ENCODE peak calls at places on chromosomes 12 and 14, in five cellular contexts. One of them, this sample, is unnamed.

GRCh38 chr12:122864894-122865253 is 29.6 kb downstream of the HIP1R start:
- DNase-seq in MCF 10A: no peak
- DNase-seq in NCI-H1105: no peak
- DNase-seq in sciatic nerve: no peak
- DNase-seq in cerebellar cortex: no peak
- DNase-seq in this sample: no peak

GRCh38 chr12:64180951-64181350 is 41.1 kb downstream of the KICS2 start:
- DNase-seq in MCF 10A: peak
- DNase-seq in NCI-H1105: no peak
- DNase-seq in sciatic nerve: no peak
- DNase-seq in cerebellar cortex: peak
- DNase-seq in this sample: no peak

GRCh38 chr14:79294506-79294905 is 916.8 kb downstream of the DIO2 start:
- DNase-seq in MCF 10A: no peak
- DNase-seq in NCI-H1105: no peak
- DNase-seq in sciatic nerve: no peak
- DNase-seq in cerebellar cortex: no peak
- DNase-seq in this sample: no peak

GRCh38 chr12:94783862-94784261 is 133.5 kb upstream of the TMCC3 start:
- DNase-seq in MCF 10A: no peak
- DNase-seq in NCI-H1105: no peak
- DNase-seq in sciatic nerve: no peak
- DNase-seq in cerebellar cortex: no peak
- DNase-seq in this sample: no peak

GRCh38 chr12:85866929-85867776 is 6.9 kb upstream of the NTS start:
- DNase-seq in MCF 10A: peak
- DNase-seq in NCI-H1105: peak
- DNase-seq in sciatic nerve: no peak
- DNase-seq in cerebellar cortex: peak
- DNase-seq in this sample: no peak

GRCh38 chr14:71672596-71672995 is 259.6 kb upstream of the RGS6 start:
- DNase-seq in MCF 10A: no peak
- DNase-seq in NCI-H1105: no peak
- DNase-seq in sciatic nerve: no peak
- DNase-seq in cerebellar cortex: no peak
- DNase-seq in this sample: no peak

GRCh38 chr12:208813-209212 is 5.1 kb downstream of the SLC6A12 start:
- DNase-seq in MCF 10A: no peak
- DNase-seq in NCI-H1105: no peak
- DNase-seq in sciatic nerve: no peak
- DNase-seq in cerebellar cortex: no peak
- DNase-seq in this sample: no peak

GRCh38 chr12:14454098-14454907 is 88.8 kb downstream of the ATF7IP start:
- DNase-seq in MCF 10A: peak
- DNase-seq in NCI-H1105: no peak
- DNase-seq in sciatic nerve: no peak
- DNase-seq in cerebellar cortex: peak
- DNase-seq in this sample: no peak

GRCh38 chr12:129550353-129550752 is 353.5 kb downstream of the TMEM132D start:
- DNase-seq in MCF 10A: peak
- DNase-seq in NCI-H1105: peak
- DNase-seq in sciatic nerve: no peak
- DNase-seq in cerebellar cortex: no peak
- DNase-seq in this sample: no peak

GRCh38 chr12:74105434-74105833 is 432.2 kb upstream of the ATXN7L3B start:
- DNase-seq in MCF 10A: peak
- DNase-seq in NCI-H1105: no peak
- DNase-seq in sciatic nerve: no peak
- DNase-seq in cerebellar cortex: no peak
- DNase-seq in this sample: no peak

GRCh38 chr12:132837693-132838463 is 9.2 kb upstream of the GOLGA3 start:
- DNase-seq in MCF 10A: no peak
- DNase-seq in NCI-H1105: no peak
- DNase-seq in sciatic nerve: no peak
- DNase-seq in cerebellar cortex: peak
- DNase-seq in this sample: no peak

GRCh38 chr12:104588048-104588942 is 131.5 kb downstream of the CHST11 start:
- DNase-seq in MCF 10A: peak
- DNase-seq in NCI-H1105: no peak
- DNase-seq in sciatic nerve: no peak
- DNase-seq in cerebellar cortex: no peak
- DNase-seq in this sample: no peak

GRCh38 chr12:104280111-104280510 is 23.4 kb upstream of the EID3 start:
- DNase-seq in MCF 10A: no peak
- DNase-seq in NCI-H1105: no peak
- DNase-seq in sciatic nerve: no peak
- DNase-seq in cerebellar cortex: no peak
- DNase-seq in this sample: no peak

GRCh38 chr12:121139301-121139700 is 6.6 kb downstream of the P2RX7 start:
- DNase-seq in MCF 10A: no peak
- DNase-seq in NCI-H1105: no peak
- DNase-seq in sciatic nerve: no peak
- DNase-seq in cerebellar cortex: peak
- DNase-seq in this sample: no peak

GRCh38 chr14:103101964-103102688 is 7.6 kb downstream of the EXOC3L4 start:
- DNase-seq in MCF 10A: no peak
- DNase-seq in NCI-H1105: no peak
- DNase-seq in sciatic nerve: no peak
- DNase-seq in cerebellar cortex: no peak
- DNase-seq in this sample: no peak

GRCh38 chr12:108810636-108811035 is 46.7 kb downstream of the SSH1 start:
- DNase-seq in MCF 10A: no peak
- DNase-seq in NCI-H1105: no peak
- DNase-seq in sciatic nerve: no peak
- DNase-seq in cerebellar cortex: no peak
- DNase-seq in this sample: peak

GRCh38 chr12:72006766-72007165 is 68.1 kb downstream of the TPH2 start:
- DNase-seq in MCF 10A: no peak
- DNase-seq in NCI-H1105: no peak
- DNase-seq in sciatic nerve: no peak
- DNase-seq in cerebellar cortex: no peak
- DNase-seq in this sample: no peak

GRCh38 chr14:21039059-21039422 is 3.1 kb upstream of the RNASE7 start:
- DNase-seq in MCF 10A: no peak
- DNase-seq in NCI-H1105: no peak
- DNase-seq in sciatic nerve: peak
- DNase-seq in cerebellar cortex: peak
- DNase-seq in this sample: peak

GRCh38 chr14:28780843-28781503 is 14.4 kb downstream of the FOXG1 start:
- DNase-seq in MCF 10A: peak
- DNase-seq in NCI-H1105: no peak
- DNase-seq in sciatic nerve: no peak
- DNase-seq in cerebellar cortex: no peak
- DNase-seq in this sample: no peak

GRCh38 chr14:22155582-22155981 is 433.4 kb downstream of the DAD1 start:
- DNase-seq in MCF 10A: no peak
- DNase-seq in NCI-H1105: no peak
- DNase-seq in sciatic nerve: no peak
- DNase-seq in cerebellar cortex: no peak
- DNase-seq in this sample: no peak

GRCh38 chr12:108495054-108495453 is 20.0 kb upstream of the FICD start:
- DNase-seq in MCF 10A: peak
- DNase-seq in NCI-H1105: no peak
- DNase-seq in sciatic nerve: no peak
- DNase-seq in cerebellar cortex: no peak
- DNase-seq in this sample: no peak

GRCh38 chr12:3002636-3003035 is 43.4 kb downstream of the TEAD4 start:
- DNase-seq in MCF 10A: no peak
- DNase-seq in NCI-H1105: no peak
- DNase-seq in sciatic nerve: no peak
- DNase-seq in cerebellar cortex: no peak
- DNase-seq in this sample: no peak

GRCh38 chr12:124185970-124186686 is 108.8 kb upstream of the RFLNA start:
- DNase-seq in MCF 10A: no peak
- DNase-seq in NCI-H1105: no peak
- DNase-seq in sciatic nerve: no peak
- DNase-seq in cerebellar cortex: no peak
- DNase-seq in this sample: no peak

GRCh38 chr12:92624236-92624635 is 78.6 kb upstream of the PLEKHG7 start:
- DNase-seq in MCF 10A: peak
- DNase-seq in NCI-H1105: no peak
- DNase-seq in sciatic nerve: no peak
- DNase-seq in cerebellar cortex: no peak
- DNase-seq in this sample: no peak

GRCh38 chr14:95498622-95499353 is 17.7 kb downstream of the SYNE3 start:
- DNase-seq in MCF 10A: no peak
- DNase-seq in NCI-H1105: no peak
- DNase-seq in sciatic nerve: no peak
- DNase-seq in cerebellar cortex: no peak
- DNase-seq in this sample: peak